ENCODE peak calls at places on chromosomes 5 and 9, in six cellular contexts. P, U, X, T, V and Y are unnamed samples.

GRCh38 chr5:143258559-143259253 is 144.8 kb downstream of the NR3C1 start:
- DNase-seq in T (peak), U (no peak), P (peak), X (no peak), V (no peak), Y (no peak)

GRCh38 chr5:138037907-138038633 is 5.2 kb upstream of the FAM13B start:
- DNase-seq in P (no peak), V (no peak), T (no peak), U (no peak), X (no peak), Y (no peak)

GRCh38 chr5:122444411-122444810 is 132.4 kb downstream of the SNCAIP start:
- DNase-seq in V (no peak), P (no peak), U (no peak), X (no peak), T (no peak), Y (no peak)

GRCh38 chr5:17374973-17375844 is 122.8 kb upstream of the TAF11L2 start:
- DNase-seq in V (peak), P (peak), T (peak), U (peak), X (no peak), Y (peak)

GRCh38 chr9:110936719-110937452 is 101.4 kb downstream of the LPAR1 start:
- DNase-seq in P (peak), V (no peak), X (no peak), U (no peak), T (peak), Y (no peak)

GRCh38 chr9:129126789-129127618 is 15.8 kb downstream of the PTPA start:
- DNase-seq in X (no peak), V (peak), U (peak), T (no peak), P (no peak), Y (no peak)

GRCh38 chr9:108816037-108816436 is 39.7 kb downstream of the ACTL7B start:
- DNase-seq in T (no peak), X (no peak), V (no peak), P (no peak), U (no peak), Y (no peak)

GRCh38 chr9:82894961-82895902 is 167.7 kb downstream of the RASEF start:
- DNase-seq in V (no peak), X (no peak), U (no peak), P (no peak), T (no peak), Y (no peak)

GRCh38 chr5:57738306-57738705 is 255.7 kb upstream of the ACTBL2 start:
- DNase-seq in U (no peak), P (no peak), T (no peak), V (no peak), X (peak), Y (no peak)

GRCh38 chr9:104872959-104873850 is 54.8 kb downstream of the ABCA1 start:
- DNase-seq in T (peak), P (peak), X (no peak), V (peak), U (no peak), Y (no peak)

GRCh38 chr9:87259543-87259942 is 238.1 kb upstream of the DAPK1 start:
- DNase-seq in X (no peak), P (no peak), U (no peak), V (no peak), T (no peak), Y (no peak)

GRCh38 chr5:37198066-37198465 is 51.1 kb downstream of the CPLANE1 start:
- DNase-seq in V (peak), T (no peak), U (no peak), P (no peak), X (no peak), Y (no peak)

GRCh38 chr5:122129332-122129731 is at the start of gene ZNF474:
- DNase-seq in X (peak), P (peak), V (peak), T (peak), U (peak), Y (no peak)

GRCh38 chr9:78074385-78075291 is 43.0 kb upstream of the GNAQ start:
- DNase-seq in X (no peak), P (no peak), U (no peak), V (no peak), T (no peak), Y (no peak)

GRCh38 chr9:97364769-97365490 is 47.0 kb upstream of the TDRD7 start:
- DNase-seq in U (no peak), X (no peak), P (no peak), V (no peak), T (no peak), Y (no peak)

GRCh38 chr5:129431406-129431805 is 28.7 kb upstream of the ADAMTS19 start:
- DNase-seq in T (peak), X (no peak), U (no peak), V (no peak), P (peak), Y (no peak)

GRCh38 chr5:63375851-63376250 is 586.4 kb downstream of the HTR1A start:
- DNase-seq in U (no peak), V (no peak), P (no peak), X (no peak), T (no peak), Y (no peak)

GRCh38 chr9:114287001-114287762 is 35.7 kb upstream of the ORM1 start:
- DNase-seq in T (no peak), U (peak), V (no peak), X (no peak), P (no peak), Y (no peak)

GRCh38 chr5:67897431-67897830 is 318.1 kb upstream of the PIK3R1 start:
- DNase-seq in T (no peak), V (no peak), P (no peak), X (no peak), U (no peak), Y (no peak)

GRCh38 chr9:110048976-110049698 is 158.8 kb downstream of the C9orf152 start:
- DNase-seq in U (peak), T (no peak), X (no peak), P (peak), V (peak), Y (no peak)

GRCh38 chr5:121949885-121950284 is 11.9 kb upstream of the SRFBP1 start:
- DNase-seq in P (peak), V (peak), U (peak), T (peak), X (peak), Y (no peak)

GRCh38 chr9:117528225-117528624 is 113.4 kb upstream of the ASTN2 start:
- DNase-seq in V (no peak), X (no peak), U (no peak), P (no peak), T (no peak), Y (no peak)

GRCh38 chr9:112831281-112831851 is 59.3 kb downstream of the SLC46A2 start:
- DNase-seq in U (no peak), T (no peak), X (no peak), P (no peak), V (no peak), Y (no peak)

GRCh38 chr5:134714120-134714519 is 24.2 kb upstream of the CAMLG start:
- DNase-seq in X (no peak), T (no peak), P (no peak), U (no peak), V (peak), Y (no peak)

GRCh38 chr5:134708301-134708700 is 30.0 kb upstream of the CAMLG start:
- DNase-seq in U (no peak), T (peak), V (no peak), P (no peak), X (no peak), Y (no peak)
- H3K4ac ChIP-seq in U (no peak), T (no peak), V (no peak), P (no peak), X (no peak), Y (no peak)

DNA sequence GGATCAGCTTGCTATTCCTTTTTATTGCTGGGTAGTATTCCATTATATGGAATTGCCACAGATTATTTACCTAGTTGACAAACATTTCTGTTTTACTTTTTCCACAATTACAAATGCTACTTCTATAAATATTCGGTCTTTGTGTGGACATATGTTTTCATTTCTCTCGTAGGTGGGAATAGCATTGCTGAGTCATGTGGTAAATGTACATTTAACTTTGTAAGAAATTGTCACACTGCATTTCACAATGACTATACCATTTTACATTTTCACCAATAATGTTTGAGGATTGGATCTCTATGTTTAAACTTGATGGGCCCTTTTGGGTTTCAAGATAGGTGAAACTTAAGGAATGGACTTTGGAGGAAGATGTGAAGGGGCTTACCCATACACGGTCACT is 19.7 kb downstream of the RAI14 start:
- DNase-seq in V (no peak), T (peak), X (no peak), P (no peak), U (no peak), Y (no peak)
- H3K4ac ChIP-seq in V (no peak), T (peak), X (no peak), P (no peak), U (no peak), Y (no peak)

GRCh38 chr9:36484124-36484523 is 84.1 kb upstream of the RNF38 start:
- DNase-seq in P (no peak), T (peak), X (no peak), U (no peak), V (no peak), Y (no peak)
- H3K4ac ChIP-seq in P (no peak), T (no peak), X (no peak), U (no peak), V (no peak), Y (no peak)

GRCh38 chr9:131503626-131504465 is 1.1 kb downstream of the POMT1 start:
- DNase-seq in X (no peak), U (peak), P (peak), T (peak), V (peak), Y (peak)
- H3K4ac ChIP-seq in X (no peak), U (no peak), P (no peak), T (peak), V (no peak), Y (peak)

GRCh38 chr5:15021286-15022046 is 149.9 kb upstream of the ANKH start:
- DNase-seq in P (peak), U (no peak), T (peak), V (peak), X (no peak), Y (no peak)
- H3K4ac ChIP-seq in P (no peak), U (no peak), T (peak), V (no peak), X (no peak), Y (no peak)

GRCh38 chr5:141630570-141631140 is 6.0 kb downstream of the HDAC3 start:
- DNase-seq in X (no peak), V (no peak), U (no peak), P (no peak), T (no peak), Y (no peak)

GRCh38 chr5:141623621-141624020 is 4.8 kb upstream of the DIAPH1 start:
- DNase-seq in X (no peak), P (no peak), U (no peak), T (no peak), V (no peak), Y (no peak)

GRCh38 chr5:141623197-141623596 is 4.4 kb upstream of the DIAPH1 start:
- DNase-seq in P (no peak), V (peak), X (no peak), T (no peak), U (no peak), Y (no peak)

GRCh38 chr5:141632650-141633049 is 4.0 kb downstream of the HDAC3 start:
- DNase-seq in X (no peak), P (no peak), T (no peak), U (no peak), V (no peak), Y (no peak)

DNA sequence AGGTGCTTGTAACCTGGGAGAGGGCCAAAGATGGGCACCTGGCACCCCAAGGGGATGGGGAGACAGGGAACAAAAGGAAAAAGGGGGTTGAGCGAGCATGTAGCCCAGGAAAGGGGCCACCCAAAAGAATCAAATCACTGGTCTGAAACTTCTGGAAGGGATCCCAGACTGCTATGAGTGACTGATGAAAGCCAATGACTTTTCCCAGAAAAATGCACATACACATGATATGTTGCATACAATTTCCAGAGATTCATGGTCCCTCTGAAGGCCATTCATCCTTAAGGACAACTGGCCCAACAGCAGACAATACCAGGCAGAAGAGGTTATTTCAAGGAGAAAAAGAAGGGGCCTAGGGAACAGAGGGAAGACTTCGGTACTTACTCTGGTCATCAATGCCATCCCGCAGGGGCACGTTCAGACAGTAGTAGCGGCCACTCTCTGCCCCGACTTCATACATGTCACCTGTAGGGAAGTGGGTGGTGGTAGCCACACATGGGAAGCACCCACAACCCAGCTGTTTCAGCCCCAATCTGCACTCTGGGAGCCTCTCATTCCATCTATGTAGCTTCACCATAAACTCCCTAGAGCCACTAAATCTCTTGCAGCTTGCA is 8.4 kb downstream of the HDAC3 start:
- DNase-seq in P (no peak), V (no peak), T (peak), X (no peak), U (no peak), Y (no peak)
- H3K4ac ChIP-seq in P (no peak), V (no peak), T (peak), X (no peak), U (no peak), Y (no peak)

DNA sequence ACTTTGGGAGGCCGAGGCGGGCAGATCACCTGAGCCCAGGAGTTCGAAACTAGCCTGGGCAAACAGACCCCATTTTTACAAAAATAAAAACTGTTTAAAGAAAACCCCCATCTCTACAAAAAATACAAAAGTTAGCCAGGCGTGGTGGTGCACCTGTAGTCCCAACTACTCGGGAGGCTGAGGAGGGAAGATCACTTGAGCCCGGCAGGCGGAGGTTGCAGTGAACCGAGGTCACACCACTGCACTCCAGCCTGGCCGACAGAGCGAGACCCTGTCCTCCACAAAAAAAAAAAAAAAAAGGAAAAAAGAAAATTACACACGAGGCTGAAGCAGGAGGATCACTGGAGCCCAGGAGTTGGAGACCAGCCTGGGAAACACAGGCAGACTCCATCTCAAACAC is 3.2 kb downstream of the CAMSAP1 start:
- DNase-seq in T (no peak), V (no peak), P (no peak), X (no peak), U (no peak), Y (no peak)
- H3K4ac ChIP-seq in T (no peak), V (no peak), P (no peak), X (no peak), U (no peak), Y (no peak)

GRCh38 chr5:89117131-89117644 is 234.2 kb upstream of the MEF2C start:
- DNase-seq in V (no peak), X (no peak), P (no peak), U (no peak), T (no peak), Y (no peak)
- H3K4ac ChIP-seq in V (no peak), X (no peak), P (no peak), U (no peak), T (no peak), Y (no peak)